ENCODE peak calls at places on chromosomes 2 and 18, in eight cellular contexts. J, Z, N, F, D, M, S and E are unnamed samples.

GRCh38 chr2:218369374-218369773 is 12.7 kb upstream of the SLC11A1 start:
- DNase-seq in J (no peak), Z (no peak), N (no peak), F (no peak), D (peak), M (no peak), S (no peak), E (no peak)

GRCh38 chr2:227818569-227819397 is 5.1 kb downstream of the CCL20 start:
- DNase-seq in J (peak), Z (no peak), N (peak), F (peak), D (peak), M (no peak), S (peak), E (no peak)

GRCh38 chr2:29129586-29130281 is 14.5 kb downstream of the CLIP4 start:
- DNase-seq in J (no peak), Z (no peak), N (no peak), F (no peak), D (no peak), M (no peak), S (no peak), E (no peak)

GRCh38 chr2:189347540-189347939 is 93.7 kb upstream of the WDR75 start:
- DNase-seq in J (no peak), Z (no peak), N (peak), F (peak), D (peak), M (no peak), S (no peak), E (no peak)

GRCh38 chr2:138502253-138503086 is 900 bp downstream of the SPOPL start:
- DNase-seq in J (no peak), Z (peak), N (no peak), F (no peak), D (no peak), M (no peak), S (no peak), E (no peak)

GRCh38 chr2:127701193-127701650 is at the start of gene SFT2D3:
- DNase-seq in J (peak), Z (peak), N (peak), F (peak), D (peak), M (peak), S (peak), E (peak)

GRCh38 chr2:24334245-24334633 is 26.1 kb downstream of the ITSN2 start:
- DNase-seq in J (no peak), Z (peak), N (no peak), F (no peak), D (peak), M (no peak), S (no peak), E (no peak)

GRCh38 chr18:22913861-22914260 is 19.3 kb upstream of the RBBP8 start:
- DNase-seq in J (no peak), Z (peak), N (peak), F (peak), D (no peak), M (peak), S (no peak), E (no peak)

GRCh38 chr18:33928226-33928625 is 296.5 kb downstream of the NOL4 start:
- DNase-seq in J (no peak), Z (no peak), N (no peak), F (no peak), D (no peak), M (no peak), S (no peak), E (no peak)

GRCh38 chr2:146677280-146677679 is 1167.5 kb upstream of the ACVR2A start:
- DNase-seq in J (no peak), Z (no peak), N (no peak), F (no peak), D (no peak), M (no peak), S (no peak), E (no peak)

GRCh38 chr2:109380502-109381326 is 233.1 kb downstream of the SEPTIN10 start:
- DNase-seq in J (peak), Z (no peak), N (peak), F (no peak), D (peak), M (peak), S (peak), E (peak)

GRCh38 chr2:191385416-191386160 is 140.4 kb downstream of the MYO1B start:
- DNase-seq in J (no peak), Z (no peak), N (no peak), F (no peak), D (no peak), M (no peak), S (no peak), E (no peak)

GRCh38 chr18:37537868-37538525 is 27.6 kb downstream of the CELF4 start:
- DNase-seq in J (peak), Z (peak), N (peak), F (peak), D (peak), M (peak), S (peak), E (peak)

GRCh38 chr2:2902551-2903216 is 474.9 kb downstream of the EIPR1 start:
- DNase-seq in J (no peak), Z (no peak), N (no peak), F (no peak), D (no peak), M (no peak), S (no peak), E (no peak)

GRCh38 chr2:2898744-2899143 is 478.9 kb downstream of the EIPR1 start:
- DNase-seq in J (no peak), Z (no peak), N (no peak), F (no peak), D (no peak), M (no peak), S (no peak), E (no peak)

GRCh38 chr2:2904721-2905340 is 472.8 kb downstream of the EIPR1 start:
- DNase-seq in J (no peak), Z (no peak), N (no peak), F (no peak), D (no peak), M (no peak), S (no peak), E (no peak)

GRCh38 chr2:2899826-2900225 is 477.8 kb downstream of the EIPR1 start:
- DNase-seq in J (no peak), Z (no peak), N (no peak), F (no peak), D (no peak), M (no peak), S (no peak), E (no peak)

DNA sequence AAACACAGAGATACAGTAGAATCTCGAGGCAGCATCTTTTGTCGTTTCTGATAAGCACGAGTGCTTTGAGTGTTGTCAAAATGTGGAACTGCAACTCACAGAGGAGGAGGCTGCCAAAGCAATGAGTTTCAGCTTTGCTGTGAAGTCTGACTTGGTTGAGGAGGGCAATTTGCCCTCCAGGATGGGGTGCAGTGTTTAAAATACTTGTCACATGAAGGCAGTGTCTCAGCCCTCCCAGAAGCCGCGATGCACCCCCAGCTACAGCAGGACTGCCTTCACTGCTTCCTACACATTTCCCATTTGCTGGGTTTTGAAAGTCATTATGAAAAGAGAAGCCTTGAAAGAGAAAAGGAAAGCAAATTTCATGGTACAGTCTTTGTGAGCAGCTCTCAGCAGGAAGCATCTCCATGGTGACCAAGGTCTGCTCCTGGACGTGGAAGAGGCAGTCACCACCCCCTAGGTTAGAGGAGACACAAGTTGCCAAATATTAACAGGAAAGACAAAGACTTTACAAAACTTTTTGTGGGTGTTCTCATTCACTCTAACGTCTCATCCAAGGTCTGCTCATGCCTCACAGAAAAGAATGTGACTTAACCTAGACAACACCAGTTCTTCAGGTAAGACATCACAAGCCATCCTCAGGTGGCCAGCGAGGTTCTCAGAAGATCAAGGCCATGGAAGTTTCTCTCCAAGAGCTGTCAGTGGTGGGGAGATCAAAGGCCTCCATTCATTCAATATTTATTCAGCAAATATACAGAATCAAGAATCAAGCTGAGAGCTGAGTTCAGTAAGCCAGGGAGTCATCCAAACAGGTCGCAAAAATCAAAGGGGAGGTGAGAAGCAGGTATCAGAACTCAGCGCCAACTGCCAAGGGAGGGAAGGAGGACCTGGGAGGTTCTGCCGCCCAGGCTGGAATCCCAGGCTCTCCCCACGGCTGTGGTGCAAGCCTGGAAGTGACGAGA is 476.0 kb downstream of the EIPR1 start:
- DNase-seq in J (no peak), Z (no peak), N (no peak), F (no peak), D (no peak), M (no peak), S (no peak), E (no peak)
- H3K4me3 ChIP-seq in J (no peak), Z (no peak), N (no peak), F (no peak), D (no peak), M (no peak), S (no peak), E (no peak)

GRCh38 chr2:104447831-104448434 is 406.0 kb upstream of the POU3F3 start:
- DNase-seq in J (no peak), Z (no peak), N (no peak), F (no peak), D (no peak), M (no peak), S (no peak), E (no peak)
- TF ChIP-seq CTCF in J (no peak), Z (no peak), N (no peak), F (no peak), D (no peak), M (no peak), S (no peak), E (no peak)

DNA sequence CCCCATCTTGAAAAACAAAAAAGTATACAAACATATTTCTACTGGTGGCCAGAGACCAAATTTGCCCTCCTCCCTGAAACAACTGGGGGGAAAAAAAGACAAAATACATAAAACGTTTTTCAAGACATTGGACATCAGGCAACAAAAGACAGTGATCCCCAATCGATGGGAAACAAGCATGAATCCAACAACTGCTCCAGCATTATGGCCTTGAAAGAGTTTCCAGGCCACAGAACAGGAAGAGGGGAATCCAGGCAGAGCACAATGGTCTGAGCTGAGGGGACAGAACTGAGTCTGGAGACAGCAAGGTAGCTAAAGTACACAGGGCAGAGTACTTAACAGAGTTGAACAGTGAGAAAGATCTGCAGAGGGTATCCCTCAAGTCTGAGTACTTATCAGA is 4.4 kb downstream of the CCDC88A start:
- DNase-seq in J (no peak), Z (no peak), N (no peak), F (no peak), D (no peak), M (no peak), S (no peak), E (no peak)
- H3K27ac ChIP-seq in J (no peak), Z (no peak), N (no peak), F (no peak), D (no peak), M (no peak), S (no peak), E (peak)

GRCh38 chr2:165793161-165793778 is 777 bp downstream of the GALNT3 start:
- DNase-seq in J (peak), Z (peak), N (peak), F (peak), D (no peak), M (peak), S (no peak), E (no peak)
- H3K4me3 ChIP-seq in J (peak), Z (peak), N (peak), F (peak), D (peak), M (peak), S (peak), E (peak)

DNA sequence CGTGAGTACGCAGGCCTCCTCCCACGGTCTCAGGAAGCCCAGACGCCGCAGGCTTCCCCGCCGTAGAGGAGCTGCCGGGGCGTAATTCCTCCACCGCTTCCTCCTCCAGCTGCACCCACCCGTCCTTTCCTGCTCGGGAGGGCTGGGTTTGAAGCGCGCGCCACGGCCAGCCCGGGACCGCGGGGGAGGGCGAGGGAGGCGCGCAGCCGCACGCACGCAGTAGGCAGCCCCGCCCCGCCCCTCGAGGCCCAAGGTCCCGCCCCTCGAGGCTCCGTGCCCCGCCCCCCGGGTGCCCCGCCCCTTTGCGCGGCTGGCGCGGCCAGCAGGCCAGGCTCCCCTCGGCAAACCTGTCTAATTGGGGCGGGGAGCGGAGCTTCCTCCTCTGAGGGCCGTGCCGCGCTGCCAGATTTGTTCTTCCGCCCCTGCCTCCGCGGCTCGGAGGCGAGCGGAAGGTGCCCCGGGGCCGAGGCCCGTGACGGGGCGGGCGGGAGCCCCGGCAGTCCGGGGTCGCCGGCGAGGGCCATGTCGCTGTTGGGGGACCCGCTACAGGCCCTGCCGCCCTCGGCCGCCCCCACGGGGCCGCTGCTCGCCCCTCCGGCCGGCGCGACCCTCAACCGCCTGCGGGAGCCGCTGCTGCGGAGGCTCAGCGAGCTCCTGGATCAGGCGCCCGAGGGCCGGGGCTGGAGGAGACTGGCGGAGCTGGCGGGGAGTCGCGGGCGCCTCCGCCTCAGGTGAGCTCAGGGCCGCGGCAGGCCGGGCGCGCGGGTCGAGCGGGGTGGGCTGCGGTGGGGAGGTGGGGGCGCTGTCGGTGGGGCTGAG is at the start of gene MALT1:
- DNase-seq in J (peak), Z (peak), N (peak), F (peak), D (peak), M (peak), S (peak), E (peak)
- TF ChIP-seq CTCF in J (no peak), Z (no peak), N (no peak), F (no peak), D (no peak), M (no peak), S (no peak), E (no peak)

DNA sequence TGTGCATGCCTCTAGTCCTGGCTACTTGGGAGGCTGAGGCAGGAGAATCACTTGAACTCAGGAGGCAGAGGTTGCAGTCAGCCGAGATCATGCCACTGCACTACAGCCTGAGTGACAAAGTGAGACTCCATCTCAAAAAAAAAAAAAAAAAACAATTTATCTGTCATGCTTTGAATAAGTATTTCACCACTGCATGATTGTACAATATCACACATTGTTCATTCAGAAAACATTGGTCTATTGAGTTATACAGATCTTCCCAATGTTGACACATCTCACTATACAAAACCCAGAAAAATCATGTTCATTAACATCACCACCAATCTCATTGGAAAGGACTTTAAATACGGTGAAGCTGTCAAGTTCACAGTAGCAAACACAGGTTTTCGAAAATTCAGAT is 46.8 kb upstream of the PPM1B start:
- DNase-seq in J (no peak), Z (no peak), N (no peak), F (no peak), D (no peak), M (no peak), S (no peak), E (no peak)
- H3K27ac ChIP-seq in J (no peak), Z (no peak), N (no peak), F (no peak), D (no peak), M (no peak), S (no peak), E (no peak)

DNA sequence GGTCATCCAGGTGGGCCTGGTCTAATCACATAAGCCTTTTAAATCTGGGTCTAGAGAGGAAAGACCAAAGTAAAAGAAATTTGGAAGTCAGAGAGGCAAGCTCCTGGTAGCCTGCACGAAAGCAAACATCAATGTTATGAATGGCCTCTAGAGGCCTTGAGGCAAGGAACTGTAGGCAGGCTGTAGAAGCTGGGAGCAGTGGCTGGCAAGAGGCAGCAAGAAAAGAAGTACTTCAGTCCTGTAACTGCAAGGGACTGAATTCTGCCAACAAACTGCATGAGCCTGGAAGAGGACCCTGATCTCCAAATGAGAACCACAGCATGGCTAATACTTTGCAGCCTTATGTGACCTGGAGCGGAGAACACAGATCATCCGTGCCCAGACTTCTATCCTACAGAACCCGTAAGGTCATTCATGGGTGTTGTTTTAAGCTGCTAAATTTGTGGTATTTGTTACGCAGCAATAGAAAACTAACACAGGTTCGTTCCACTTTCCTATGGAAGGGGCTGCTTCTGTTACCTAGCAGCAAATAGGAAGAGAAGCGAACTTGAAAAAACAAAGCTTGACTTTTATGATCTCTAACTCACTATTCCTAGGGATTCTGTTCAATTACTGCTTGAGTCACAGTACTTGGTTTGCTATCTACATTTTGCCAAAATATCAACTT is 1.2 kb downstream of the IMMT start:
- DNase-seq in J (no peak), Z (no peak), N (no peak), F (no peak), D (no peak), M (no peak), S (no peak), E (no peak)
- H3K4me3 ChIP-seq in J (peak), Z (peak), N (peak), F (peak), D (peak), M (peak), S (peak), E (peak)

DNA sequence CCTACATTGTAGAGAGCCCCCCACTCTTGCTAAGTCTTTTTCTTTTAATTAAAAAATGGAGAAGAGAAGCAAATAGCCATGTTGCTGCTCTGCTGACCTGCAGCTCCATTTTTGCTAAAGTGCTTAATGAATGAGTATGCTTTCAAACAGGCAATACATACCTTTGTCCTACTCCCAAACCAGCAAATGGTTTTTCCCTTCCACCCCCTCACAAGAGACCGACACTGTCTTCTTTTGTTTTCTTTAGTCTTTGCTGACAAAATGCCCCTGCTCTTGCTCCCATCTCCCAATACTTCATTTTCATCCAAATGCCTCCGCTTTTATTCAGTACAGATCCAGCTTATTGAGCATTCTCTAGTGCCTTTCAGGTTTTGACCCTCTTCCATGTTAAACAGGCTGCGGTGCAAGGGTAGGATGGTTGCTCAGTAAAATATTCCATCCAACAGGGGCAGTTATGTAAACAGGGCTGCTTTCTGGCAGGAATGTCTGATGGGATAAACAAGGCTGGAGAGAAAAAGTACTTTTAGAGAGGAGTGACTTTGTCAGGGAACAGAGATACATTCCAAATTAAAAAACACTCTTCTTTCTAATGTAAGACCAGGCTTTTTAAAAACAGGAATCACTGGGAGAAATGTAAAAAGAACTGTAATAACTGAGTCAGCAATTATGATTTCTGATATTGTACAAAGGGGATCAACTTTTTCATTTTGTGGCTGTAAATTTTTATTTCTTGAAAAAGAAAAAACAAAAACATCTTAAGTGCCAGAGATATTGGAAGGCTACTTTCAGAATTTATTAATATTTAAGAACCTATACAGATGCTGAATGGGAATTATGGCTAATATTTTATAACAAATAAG is 136.8 kb downstream of the MEP1B start:
- DNase-seq in J (no peak), Z (no peak), N (no peak), F (no peak), D (no peak), M (no peak), S (no peak), E (no peak)
- TF ChIP-seq CTCF in J (no peak), Z (no peak), N (no peak), F (no peak), D (no peak), M (no peak), S (no peak), E (no peak)

GRCh38 chr18:2306641-2307040 is 264.7 kb downstream of the METTL4 start:
- DNase-seq in J (no peak), Z (no peak), N (no peak), F (no peak), D (no peak), M (no peak), S (no peak), E (no peak)
- H3K27ac ChIP-seq in J (no peak), Z (no peak), N (no peak), F (no peak), D (no peak), M (no peak), S (no peak), E (no peak)